ENCODE peak calls at places on chromosome 12, in eight cellular contexts. C, X, U, W, G, I, E and M are unnamed samples.
A peak's percentile ranks its signal among the peaks of the same experiment; 100 is the strongest.

GRCh38 chr12:2084553-2085296 is 31.9 kb downstream of the CACNA1C start:
- DNase-seq in C (no peak), X (no peak), U (peak; percentile 32), W (peak; percentile 77), G (no peak), I (peak; percentile 42), E (peak; percentile 16), M (no peak)

GRCh38 chr12:108519558-108519957 is 4.5 kb downstream of the FICD start:
- DNase-seq in C (no peak), X (no peak), U (no peak), W (no peak), G (no peak), I (no peak), E (no peak), M (peak; percentile 42)

GRCh38 chr12:6468283-6468575 is 2.2 kb downstream of the VAMP1 start:
- DNase-seq in C (no peak), X (no peak), U (peak; percentile 15), W (peak; percentile 79), G (peak; percentile 43), I (no peak), E (no peak), M (no peak)

GRCh38 chr12:41769810-41770209 is 374.9 kb downstream of the GXYLT1 start:
- DNase-seq in C (no peak), X (no peak), U (no peak), W (no peak), G (no peak), I (no peak), E (no peak), M (no peak)

GRCh38 chr12:80632835-80633234 is 74.6 kb upstream of the MYF6 start:
- DNase-seq in C (no peak), X (peak; percentile 61), U (no peak), W (no peak), G (peak; percentile 23), I (no peak), E (no peak), M (peak; percentile 39)

GRCh38 chr12:117646595-117646994 is 285.2 kb upstream of the NOS1 start:
- DNase-seq in C (no peak), X (no peak), U (no peak), W (no peak), G (no peak), I (no peak), E (no peak), M (no peak)

GRCh38 chr12:102562836-102563425 is 82.6 kb upstream of the IGF1 start:
- DNase-seq in C (no peak), X (no peak), U (peak; percentile 29), W (no peak), G (no peak), I (no peak), E (no peak), M (no peak)

GRCh38 chr12:107983871-107984480 is 145.1 kb upstream of the WSCD2 start:
- DNase-seq in C (no peak), X (no peak), U (no peak), W (no peak), G (no peak), I (no peak), E (no peak), M (no peak)

GRCh38 chr12:69096669-69097364 is 142.6 kb upstream of the CPSF6 start:
- DNase-seq in C (no peak), X (no peak), U (no peak), W (peak; percentile 44), G (no peak), I (no peak), E (peak; percentile 37), M (no peak)

GRCh38 chr12:56385873-56386272 is 23.2 kb upstream of the APOF start:
- DNase-seq in C (no peak), X (no peak), U (no peak), W (peak; percentile 38), G (no peak), I (no peak), E (no peak), M (no peak)

GRCh38 chr12:55995366-55995765 is 1.7 kb upstream of the SUOX start:
- DNase-seq in C (no peak), X (no peak), U (no peak), W (no peak), G (peak; percentile 13), I (no peak), E (no peak), M (no peak)

GRCh38 chr12:63302269-63302940 is 151.4 kb upstream of the AVPR1A start:
- DNase-seq in C (no peak), X (no peak), U (peak; percentile 21), W (no peak), G (no peak), I (no peak), E (no peak), M (no peak)

GRCh38 chr12:13523926-13524325 is 327.4 kb downstream of the EMP1 start:
- DNase-seq in C (no peak), X (no peak), U (no peak), W (no peak), G (no peak), I (no peak), E (no peak), M (no peak)

GRCh38 chr12:40947812-40948211 is 240.3 kb upstream of the PDZRN4 start:
- DNase-seq in C (no peak), X (no peak), U (no peak), W (no peak), G (no peak), I (no peak), E (no peak), M (no peak)

GRCh38 chr12:110269622-110270124 is 11.4 kb upstream of the ATP2A2 start:
- DNase-seq in C (no peak), X (peak; percentile 86), U (peak; percentile 77), W (peak; percentile 81), G (no peak), I (peak; percentile 49), E (no peak), M (no peak)

GRCh38 chr12:2294651-2295475 is 242.1 kb downstream of the CACNA1C start:
- DNase-seq in C (no peak), X (no peak), U (peak; percentile 66), W (peak; percentile 76), G (no peak), I (no peak), E (no peak), M (no peak)

GRCh38 chr12:94980577-94980976 is 22.9 kb downstream of the NDUFA12 start:
- DNase-seq in C (no peak), X (no peak), U (peak; percentile 48), W (peak; percentile 40), G (no peak), I (no peak), E (no peak), M (no peak)

GRCh38 chr12:118436002-118436724 is 59.8 kb downstream of the SUDS3 start:
- DNase-seq in C (no peak), X (peak; percentile 30), U (no peak), W (no peak), G (no peak), I (no peak), E (no peak), M (no peak)

GRCh38 chr12:19970116-19970515 is 398.2 kb upstream of the PDE3A start:
- DNase-seq in C (no peak), X (no peak), U (peak; percentile 83), W (peak; percentile 84), G (no peak), I (no peak), E (peak; percentile 83), M (no peak)

GRCh38 chr12:4108803-4109345 is 164.7 kb upstream of the CCND2 start:
- DNase-seq in C (no peak), X (no peak), U (no peak), W (peak; percentile 45), G (no peak), I (no peak), E (no peak), M (no peak)

GRCh38 chr12:6310771-6311610 is 509 bp downstream of the PLEKHG6 start:
- DNase-seq in C (no peak), X (no peak), U (no peak), W (no peak), G (no peak), I (no peak), E (no peak), M (no peak)

GRCh38 chr12:13206560-13206897 is 10.0 kb downstream of the EMP1 start:
- DNase-seq in C (no peak), X (no peak), U (no peak), W (no peak), G (no peak), I (no peak), E (no peak), M (no peak)

GRCh38 chr12:54225666-54226065 is 36.9 kb upstream of the SMUG1 start:
- DNase-seq in C (no peak), X (no peak), U (no peak), W (peak; percentile 72), G (no peak), I (no peak), E (no peak), M (no peak)

GRCh38 chr12:10392394-10392930 is 2.6 kb upstream of the KLRK1 start:
- DNase-seq in C (peak; percentile 58), X (no peak), U (peak; percentile 87), W (peak; percentile 92), G (no peak), I (peak; percentile 96), E (peak; percentile 100), M (no peak)

GRCh38 chr12:121805171-121805687 is 1.4 kb downstream of the SETD1B start:
- DNase-seq in C (no peak), X (no peak), U (peak; percentile 72), W (peak; percentile 55), G (no peak), I (no peak), E (no peak), M (no peak)